ENCODE peak calls at places on chromosomes 7 and 10, in eight cellular contexts. Q is A549, L is upper lobe of left lung, C is HFF-Myc, R is sigmoid colon, J is RWPE1, H is thyroid gland, B is transverse colon. Y is an unnamed sample.

GRCh38 chr7:157827045-157827862 is 490.4 kb downstream of the DNAJB6 start:
- DNase-seq in R (no peak), L (no peak), Q (no peak), J (no peak), C (no peak), B (no peak), H (no peak), Y (no peak)

GRCh38 chr10:52216852-52217251 is 97.2 kb upstream of the DKK1 start:
- DNase-seq in B (peak), Q (no peak), H (no peak), L (no peak), J (no peak), C (peak), R (no peak), Y (no peak)

GRCh38 chr10:8163824-8164223 is 109.3 kb downstream of the GATA3 start:
- DNase-seq in C (no peak), H (no peak), Q (no peak), R (no peak), B (no peak), J (no peak), L (no peak), Y (no peak)

GRCh38 chr7:32147909-32148308 is 77.7 kb upstream of the PDE1C start:
- DNase-seq in H (no peak), Q (no peak), C (no peak), R (no peak), J (no peak), L (no peak), B (no peak), Y (no peak)

GRCh38 chr7:128885370-128886187 is 22.9 kb downstream of the ATP6V1F start:
- DNase-seq in C (no peak), B (no peak), Q (no peak), H (no peak), J (no peak), R (no peak), L (no peak), Y (no peak)

GRCh38 chr10:109886037-109886787 is 37.1 kb downstream of the XPNPEP1 start:
- DNase-seq in B (no peak), R (no peak), Q (no peak), C (no peak), L (no peak), H (no peak), J (no peak), Y (no peak)

GRCh38 chr10:128577958-128578750 is 451.9 kb upstream of the MKI67 start:
- DNase-seq in B (no peak), R (no peak), Q (no peak), J (no peak), H (no peak), L (no peak), C (no peak), Y (no peak)

GRCh38 chr10:121172406-121172805 is 321.2 kb downstream of the WDR11 start:
- DNase-seq in C (no peak), H (no peak), R (no peak), J (no peak), B (no peak), L (no peak), Q (no peak), Y (no peak)

GRCh38 chr10:13784067-13784466 is 197.3 kb downstream of the PRPF18 start:
- DNase-seq in Q (no peak), J (peak), R (no peak), B (no peak), C (peak), H (peak), L (no peak), Y (no peak)

GRCh38 chr7:156356551-156356950 is 284.0 kb upstream of the RNF32 start:
- DNase-seq in H (no peak), C (no peak), J (no peak), B (no peak), Q (no peak), L (no peak), R (no peak), Y (no peak)

GRCh38 chr10:70503776-70504175 is 25.2 kb downstream of the PALD1 start:
- DNase-seq in Q (no peak), H (no peak), R (no peak), B (no peak), L (no peak), J (no peak), C (no peak), Y (no peak)

GRCh38 chr7:130853503-130854279 is 119.7 kb upstream of the KLF14 start:
- DNase-seq in H (no peak), B (no peak), C (peak), Q (peak), R (no peak), J (peak), L (no peak), Y (no peak)

GRCh38 chr10:11170993-11171416 is 153.3 kb downstream of the CELF2 start:
- DNase-seq in Q (no peak), B (no peak), C (no peak), L (no peak), R (no peak), J (no peak), H (no peak), Y (no peak)

GRCh38 chr10:127353544-127353943 is 157.2 kb upstream of the INSYN2A start:
- DNase-seq in B (no peak), Q (no peak), J (no peak), C (no peak), H (no peak), R (no peak), L (no peak), Y (no peak)

GRCh38 chr7:17523813-17524741 is 225.6 kb downstream of the AHR start:
- DNase-seq in R (no peak), J (peak), L (peak), Q (peak), B (peak), H (peak), C (no peak), Y (no peak)

GRCh38 chr10:103661198-103661950 is 167.9 kb downstream of the NEURL1 start:
- DNase-seq in R (peak), J (no peak), L (peak), B (peak), Q (no peak), H (peak), C (peak), Y (peak)

GRCh38 chr7:117071597-117071996 is 118.3 kb downstream of the ST7 start:
- DNase-seq in R (no peak), J (no peak), H (no peak), L (no peak), B (no peak), C (no peak), Q (no peak), Y (no peak)

GRCh38 chr7:24125765-24126164 is 158.2 kb upstream of the NPY start:
- DNase-seq in J (no peak), B (no peak), C (no peak), H (no peak), R (no peak), L (no peak), Q (no peak), Y (no peak)

GRCh38 chr7:117283371-117283770 is 39.5 kb downstream of the WNT2 start:
- DNase-seq in R (no peak), Q (peak), B (no peak), C (no peak), J (no peak), H (no peak), L (no peak), Y (no peak)

GRCh38 chr10:106652279-106652678 is 512.2 kb downstream of the SORCS1 start:
- DNase-seq in R (no peak), C (no peak), H (no peak), J (peak), B (no peak), L (no peak), Q (no peak), Y (no peak)

GRCh38 chr10:92517034-92517655 is 56.7 kb downstream of the IDE start:
- DNase-seq in L (peak), C (peak), J (peak), B (peak), R (peak), Q (peak), H (peak), Y (no peak)

GRCh38 chr7:4607321-4607729 is 74.8 kb upstream of the FOXK1 start:
- DNase-seq in L (no peak), C (no peak), H (no peak), B (no peak), R (no peak), Q (no peak), J (no peak), Y (no peak)

GRCh38 chr7:279821-280220 is 10.1 kb upstream of the FOXL3 start:
- DNase-seq in R (no peak), Q (no peak), L (no peak), C (no peak), J (no peak), B (no peak), H (no peak), Y (no peak)

GRCh38 chr7:142894886-142895593 is 9.5 kb upstream of the TRPV6 start:
- DNase-seq in J (no peak), C (no peak), H (no peak), R (no peak), B (no peak), Q (no peak), L (no peak), Y (no peak)

GRCh38 chr10:98417481-98417959 is 2.5 kb upstream of the PYROXD2 start:
- DNase-seq in Q (no peak), B (no peak), L (peak), R (peak), C (no peak), J (no peak), H (no peak), Y (no peak)

GRCh38 chr10:103083266-103083976 is 109.7 kb downstream of the NT5C2 start:
- DNase-seq in C (no peak), Q (no peak), H (no peak), R (no peak), L (no peak), J (no peak), B (no peak), Y (no peak)

GRCh38 chr10:114548662-114549061 is 109.4 kb downstream of the ABLIM1 start:
- DNase-seq in R (no peak), C (peak), H (peak), Q (peak), B (peak), J (peak), L (peak), Y (no peak)

GRCh38 chr10:11164806-11165590 is 147.3 kb downstream of the CELF2 start:
- DNase-seq in J (peak), B (peak), H (peak), Q (no peak), R (peak), C (peak), L (peak), Y (peak)

GRCh38 chr7:132560825-132561529 is 15.3 kb downstream of the PLXNA4 start:
- DNase-seq in L (no peak), Q (peak), B (no peak), C (no peak), J (no peak), H (no peak), R (no peak), Y (no peak)

GRCh38 chr7:94182066-94182465 is 177.9 kb upstream of the BET1 start:
- DNase-seq in R (no peak), B (no peak), J (no peak), C (no peak), Q (peak), L (no peak), H (no peak), Y (no peak)

DNA sequence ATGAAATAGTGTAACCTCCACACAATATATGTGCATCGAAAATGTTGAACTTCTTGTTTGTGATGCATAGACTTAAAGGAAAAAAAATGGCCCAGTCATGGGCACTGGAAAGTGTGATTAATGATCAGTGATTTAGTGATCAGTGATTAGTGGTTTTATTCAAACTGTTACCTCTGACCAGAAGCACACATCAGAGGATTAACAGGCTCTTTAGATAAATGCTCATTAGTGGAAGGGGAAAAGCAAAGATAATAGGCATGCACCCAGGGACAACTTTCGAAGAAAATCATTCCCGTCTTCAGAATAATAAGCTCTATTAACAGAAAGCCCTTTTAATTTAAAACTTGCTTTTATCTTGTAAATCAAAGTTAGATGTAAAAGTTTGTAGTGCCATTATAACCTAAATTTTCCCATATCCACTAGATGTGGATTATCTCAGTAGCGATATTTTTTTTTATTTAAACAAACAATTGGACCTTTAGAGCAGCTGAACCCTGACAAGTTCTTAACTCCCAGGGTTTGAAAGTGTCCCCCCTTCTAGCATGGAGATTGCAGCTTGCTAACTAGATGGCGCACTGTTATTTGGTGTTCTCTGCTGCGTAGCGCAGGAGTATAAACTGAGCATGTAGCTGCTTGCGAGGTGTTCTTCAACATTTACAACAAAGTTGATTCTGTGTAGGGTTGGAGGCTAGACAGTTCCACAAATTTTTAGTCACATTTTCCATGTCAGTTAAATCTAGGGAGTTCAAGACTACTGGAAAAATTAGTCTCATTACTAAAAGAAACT is at the start of gene CREB5:
- DNase-seq in R (no peak), J (no peak), B (no peak), H (no peak), Q (peak), C (no peak), L (no peak), Y (no peak)
- TF ChIP-seq CTCF in R (no peak), J (no peak), B (no peak), H (no peak), Q (peak), C (no peak), L (no peak), Y (no peak)

GRCh38 chr10:116690356-116691078 is 51.8 kb downstream of the HSPA12A start:
- DNase-seq in Q (no peak), C (no peak), L (no peak), H (peak), R (peak), B (no peak), J (no peak), Y (no peak)

GRCh38 chr10:116691544-116692126 is 50.7 kb downstream of the HSPA12A start:
- DNase-seq in C (no peak), J (no peak), H (peak), R (peak), B (no peak), Q (no peak), L (no peak), Y (no peak)

GRCh38 chr10:116689744-116690143 is 52.6 kb downstream of the HSPA12A start:
- DNase-seq in B (no peak), H (no peak), C (no peak), Q (no peak), R (peak), L (no peak), J (no peak), Y (no peak)

GRCh38 chr10:116692225-116692624 is 50.1 kb downstream of the HSPA12A start:
- DNase-seq in R (peak), H (no peak), B (no peak), L (no peak), J (no peak), C (no peak), Q (no peak), Y (no peak)

GRCh38 chr10:116691079-116691398 is 51.3 kb downstream of the HSPA12A start:
- DNase-seq in L (no peak), C (no peak), J (no peak), B (no peak), R (peak), H (peak), Q (no peak), Y (no peak)
- TF ChIP-seq CTCF in L (no peak), C (no peak), J (peak), B (no peak), R (no peak), H (no peak), Q (peak), Y (no peak)

DNA sequence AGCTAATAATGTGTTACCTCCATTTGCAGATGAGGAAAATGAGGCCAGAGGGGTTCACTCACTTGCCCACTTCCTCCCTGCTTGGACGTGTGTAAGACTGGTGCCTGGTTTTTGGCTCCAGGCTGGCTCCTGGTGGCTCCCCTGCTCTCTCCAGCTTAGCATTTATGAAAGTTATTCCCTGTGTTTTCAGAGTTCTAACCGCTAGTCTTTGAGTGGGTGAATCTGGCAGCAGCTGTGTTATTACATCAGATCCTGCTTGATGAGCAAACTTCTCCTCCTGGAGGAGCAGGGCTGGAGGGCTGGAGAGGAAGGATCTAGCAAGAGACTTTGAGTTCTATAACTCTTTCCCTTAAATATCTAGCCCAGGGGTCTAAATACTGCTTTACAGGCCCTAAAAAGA is 80.9 kb upstream of the AGBL3 start:
- DNase-seq in L (peak), H (peak), J (no peak), R (peak), Q (no peak), C (peak), B (peak), Y (no peak)
- TF ChIP-seq CTCF in L (no peak), H (no peak), J (no peak), R (no peak), Q (no peak), C (peak), B (no peak), Y (no peak)

DNA sequence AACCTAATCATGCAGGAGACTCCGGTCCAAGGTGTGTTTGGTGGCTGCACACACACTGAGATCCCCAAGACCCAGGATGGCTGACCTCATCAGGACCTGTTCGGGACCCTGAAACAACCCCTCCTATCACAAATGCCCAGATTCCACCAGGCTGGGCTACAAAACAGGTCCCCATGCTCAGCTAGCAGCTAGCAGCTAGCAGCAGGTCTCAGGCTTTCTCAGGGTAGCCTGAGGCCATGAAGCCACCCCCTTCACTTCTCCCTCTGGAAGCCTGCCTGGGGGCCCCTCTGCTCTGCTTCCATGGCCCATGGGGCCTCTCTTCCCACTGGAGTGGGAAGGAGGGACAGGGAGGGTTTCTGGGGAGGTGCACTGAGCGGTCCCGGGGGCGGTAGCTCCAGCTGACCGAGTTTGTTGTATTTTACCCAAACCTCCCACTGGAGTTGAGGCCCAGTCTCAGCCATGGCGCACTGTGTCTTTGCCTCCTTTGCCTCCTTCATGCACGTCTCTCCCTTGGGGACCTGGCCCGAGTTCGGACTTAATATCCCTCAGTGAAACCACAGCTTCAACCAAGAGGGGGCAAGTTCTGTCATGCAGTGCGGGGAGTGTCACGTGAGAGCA is 95.1 kb upstream of the GPR26 start:
- DNase-seq in L (no peak), R (peak), C (no peak), B (no peak), Q (no peak), J (no peak), H (no peak), Y (no peak)
- TF ChIP-seq CTCF in L (no peak), R (no peak), C (no peak), B (no peak), Q (no peak), J (no peak), H (no peak), Y (no peak)

GRCh38 chr10:72123616-72124015 is 35.3 kb upstream of the SPOCK2 start:
- DNase-seq in Q (no peak), C (no peak), L (no peak), R (no peak), B (no peak), J (no peak), H (no peak), Y (no peak)

GRCh38 chr10:72124984-72125383 is 36.6 kb upstream of the SPOCK2 start:
- DNase-seq in H (no peak), L (no peak), B (no peak), J (no peak), C (no peak), Q (no peak), R (no peak), Y (no peak)

GRCh38 chr10:72127571-72127970 is 39.2 kb upstream of the SPOCK2 start:
- DNase-seq in B (no peak), H (peak), J (no peak), L (no peak), R (no peak), Q (no peak), C (no peak), Y (no peak)

GRCh38 chr10:72126872-72127232 is 38.5 kb upstream of the SPOCK2 start:
- DNase-seq in C (no peak), R (no peak), Q (no peak), H (no peak), J (no peak), L (no peak), B (no peak), Y (no peak)

GRCh38 chr10:72126184-72126871 is 38.0 kb upstream of the SPOCK2 start:
- DNase-seq in B (no peak), C (peak), J (peak), Q (peak), H (no peak), L (no peak), R (no peak), Y (no peak)
- TF ChIP-seq CTCF in B (peak), C (peak), J (no peak), Q (peak), H (peak), L (peak), R (no peak), Y (no peak)

GRCh38 chr7:154785898-154786297 is 217.0 kb downstream of the PAXIP1 start:
- DNase-seq in Q (no peak), C (no peak), H (no peak), R (no peak), B (no peak), J (no peak), L (no peak), Y (no peak)

GRCh38 chr7:154791611-154792010 is 211.3 kb downstream of the PAXIP1 start:
- DNase-seq in L (no peak), R (no peak), H (no peak), B (no peak), C (no peak), J (no peak), Q (no peak), Y (no peak)

GRCh38 chr7:154792436-154793055 is 210.4 kb downstream of the PAXIP1 start:
- DNase-seq in C (no peak), H (no peak), B (no peak), J (no peak), R (no peak), L (no peak), Q (no peak), Y (no peak)

GRCh38 chr7:154794147-154794780 is 208.7 kb downstream of the PAXIP1 start:
- DNase-seq in R (no peak), J (no peak), C (no peak), L (peak), Q (no peak), H (peak), B (peak), Y (no peak)

DNA sequence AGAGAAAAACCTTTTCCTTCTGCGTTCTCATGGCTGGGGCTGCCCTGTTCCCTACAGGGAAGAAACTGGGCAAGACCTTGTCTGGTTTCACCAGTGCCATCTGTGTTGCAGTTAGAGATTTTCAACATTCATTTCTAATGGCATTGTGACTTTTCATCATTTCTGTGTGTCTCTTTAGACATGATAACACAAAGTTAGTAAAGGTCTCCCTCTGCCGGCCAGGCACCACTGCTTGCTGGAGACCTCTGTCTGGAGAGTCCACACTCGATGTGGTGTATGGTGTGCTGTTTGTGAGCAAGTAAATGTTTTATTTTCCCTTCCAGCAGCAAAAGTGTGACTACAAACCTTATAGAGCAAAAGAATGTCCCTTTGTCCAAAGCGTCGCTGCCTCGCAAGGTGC is 213.5 kb downstream of the PAXIP1 start:
- DNase-seq in J (no peak), H (peak), C (no peak), L (no peak), Q (peak), B (no peak), R (no peak), Y (no peak)
- TF ChIP-seq CTCF in J (no peak), H (no peak), C (no peak), L (no peak), Q (peak), B (peak), R (no peak), Y (no peak)

GRCh38 chr7:105791926-105792325 is 84.5 kb downstream of the ATXN7L1 start:
- DNase-seq in L (no peak), B (no peak), J (peak), R (no peak), H (no peak), C (no peak), Q (no peak), Y (no peak)
- TF ChIP-seq CTCF in L (no peak), B (no peak), J (no peak), R (no peak), H (no peak), C (no peak), Q (no peak), Y (no peak)

GRCh38 chr7:107044347-107045194 is at the start of gene PRKAR2B:
- DNase-seq in Q (peak), H (peak), J (peak), C (no peak), L (peak), B (peak), R (peak), Y (peak)
- TF ChIP-seq CTCF in Q (peak), H (no peak), J (no peak), C (no peak), L (peak), B (no peak), R (no peak), Y (no peak)

Y was measured in activated B cell treated with CpG ODN at 0.5 μM for 24 hours.